ENCODE peak calls at places on chromosome 21, in four cellular contexts. R, F, S and H are unnamed samples.

GRCh38 chr21:29130234-29130993 is at the start of gene MAP3K7CL:
- DNase-seq in S (peak; percentile 99), R (no peak), F (no peak), H (peak; percentile 99)

GRCh38 chr21:28540514-28540913 is 452.2 kb downstream of the LTN1 start:
- DNase-seq in S (peak; percentile 54), R (no peak), F (no peak), H (no peak)

GRCh38 chr21:28393279-28393678 is 599.4 kb downstream of the LTN1 start:
- DNase-seq in S (no peak), F (peak; percentile 79), R (no peak), H (peak; percentile 84)

GRCh38 chr21:34670220-34670961 is 1.6 kb downstream of the CLIC6 start:
- DNase-seq in R (peak; percentile 69), F (peak; percentile 6), S (no peak), H (no peak)

GRCh38 chr21:34732388-34732821 is 63.6 kb downstream of the CLIC6 start:
- DNase-seq in S (no peak), R (no peak), F (no peak), H (no peak)

GRCh38 chr21:43297989-43298388 is 128.9 kb downstream of the SIK1 start:
- DNase-seq in R (no peak), S (no peak), F (no peak), H (no peak)

GRCh38 chr21:28636988-28637691 is 355.5 kb downstream of the LTN1 start:
- DNase-seq in F (peak; percentile 10), R (no peak), S (peak; percentile 65), H (no peak)

GRCh38 chr21:33029512-33029921 is 3.8 kb downstream of the OLIG2 start:
- DNase-seq in S (no peak), F (no peak), R (no peak), H (no peak)

GRCh38 chr21:43016728-43017127 is 42.4 kb downstream of the PKNOX1 start:
- DNase-seq in F (no peak), R (no peak), S (no peak), H (no peak)

GRCh38 chr21:43585924-43586411 is 73.3 kb downstream of the HSF2BP start:
- DNase-seq in R (no peak), S (peak; percentile 90), F (peak; percentile 67), H (peak; percentile 99)

GRCh38 chr21:28538987-28539622 is 453.6 kb downstream of the LTN1 start:
- DNase-seq in R (no peak), S (peak; percentile 68), F (no peak), H (no peak)

DNA sequence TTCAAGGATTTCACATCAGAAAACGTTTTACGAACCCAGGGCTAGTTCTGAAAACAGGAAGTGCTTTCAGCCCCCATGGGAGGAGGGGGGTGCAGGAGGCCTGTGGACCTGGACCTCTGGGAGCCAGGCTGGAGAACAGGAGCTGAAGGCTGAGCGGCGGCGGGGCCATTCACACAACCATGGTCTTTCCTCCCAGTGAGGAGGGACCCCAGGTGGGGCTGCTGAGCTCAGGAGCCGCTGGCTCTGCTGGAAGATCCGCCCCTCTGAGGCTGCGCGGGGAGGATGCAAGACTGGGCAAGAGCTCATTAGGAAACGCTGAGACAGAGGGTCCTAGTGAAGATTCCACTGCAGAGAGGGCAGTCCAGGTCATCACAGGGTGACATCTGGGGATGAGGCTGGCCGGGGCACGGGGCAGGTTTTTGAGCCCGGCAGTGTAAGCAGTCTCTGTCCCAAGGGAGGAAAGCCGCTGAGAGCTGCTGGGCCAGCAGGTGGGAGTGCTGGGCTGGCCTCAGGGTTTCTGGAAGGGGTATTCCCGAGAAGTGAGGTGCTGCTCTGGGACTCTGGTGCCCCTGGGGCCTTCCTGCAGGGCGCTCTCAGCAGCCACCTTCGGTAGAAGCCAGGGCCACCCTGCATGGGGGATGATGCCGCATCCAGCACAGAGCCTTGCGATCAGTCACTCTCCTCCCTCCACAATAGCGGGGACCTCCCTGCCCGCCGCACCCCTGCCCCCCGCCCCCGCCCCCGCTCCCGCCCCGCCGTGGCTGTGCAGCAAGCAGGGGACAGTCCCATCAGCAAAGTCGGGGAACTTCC is 7.5 kb downstream of the MX2 start:
- DNase-seq in F (no peak), R (peak; percentile 68), S (no peak), H (no peak)
- TF ChIP-seq CTCF in F (no peak), R (no peak), S (peak; percentile 29), H (peak; percentile 38)

DNA sequence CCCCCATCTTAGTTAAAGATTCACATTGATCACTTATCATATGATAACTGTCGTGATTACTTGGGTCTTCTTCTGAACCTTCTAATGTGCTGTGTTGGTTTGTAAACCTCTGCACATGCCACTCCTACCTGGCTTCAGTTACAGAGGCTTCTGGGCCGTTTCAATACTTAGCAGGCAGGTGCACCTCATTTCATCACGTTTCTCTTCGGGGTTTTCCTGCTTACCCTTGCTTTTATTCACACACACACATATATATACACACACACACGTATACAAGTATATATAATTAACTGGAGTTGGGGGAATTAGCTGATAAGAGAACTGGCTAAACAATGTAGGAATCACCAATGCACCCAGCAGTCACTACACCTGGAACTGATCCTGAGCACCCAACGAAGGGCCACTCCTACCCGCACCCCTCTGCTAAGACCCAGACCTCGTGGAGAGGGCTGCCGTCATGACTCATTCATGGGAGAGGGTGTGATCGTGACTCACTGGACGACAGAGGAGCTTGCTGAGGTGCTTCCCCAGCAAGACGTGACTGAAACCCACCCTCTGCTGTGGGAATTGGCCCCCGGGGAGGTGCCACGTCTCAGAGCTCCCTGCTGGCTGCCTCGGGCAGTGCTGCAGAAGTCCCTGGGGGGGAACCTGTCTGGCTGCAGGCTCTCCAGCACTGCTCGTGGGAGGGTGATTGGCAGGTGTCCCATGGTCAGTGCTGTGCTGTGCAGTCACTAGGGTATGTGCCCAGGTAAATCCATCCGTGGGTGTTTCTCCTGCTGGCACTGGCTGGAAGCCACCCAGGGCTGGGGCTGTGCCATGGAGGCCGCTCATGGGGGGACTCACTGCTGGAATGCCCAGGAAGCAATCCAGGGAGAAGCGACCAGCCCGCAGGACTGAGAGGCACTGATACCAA is 166.6 kb downstream of the DYRK1A start:
- DNase-seq in F (peak; percentile 47), S (no peak), R (peak; percentile 38), H (no peak)
- TF ChIP-seq CTCF in F (no peak), S (peak; percentile 4), R (no peak), H (peak; percentile 30)

GRCh38 chr21:45699251-45699942 is 55.9 kb downstream of the PCBP3 start:
- DNase-seq in R (no peak), S (no peak), F (no peak), H (no peak)

GRCh38 chr21:45699966-45700365 is 56.4 kb downstream of the PCBP3 start:
- DNase-seq in R (no peak), F (no peak), S (no peak), H (no peak)

GRCh38 chr21:45700461-45700860 is 56.9 kb downstream of the PCBP3 start:
- DNase-seq in F (no peak), R (no peak), S (no peak), H (no peak)

GRCh38 chr21:45698493-45698947 is 55.0 kb downstream of the PCBP3 start:
- DNase-seq in F (no peak), R (no peak), S (peak; percentile 55), H (no peak)

GRCh38 chr21:45695086-45695485 is 51.6 kb downstream of the PCBP3 start:
- DNase-seq in F (no peak), S (no peak), R (no peak), H (no peak)
- TF ChIP-seq CTCF in F (no peak), S (no peak), R (no peak), H (peak; percentile 22)

DNA sequence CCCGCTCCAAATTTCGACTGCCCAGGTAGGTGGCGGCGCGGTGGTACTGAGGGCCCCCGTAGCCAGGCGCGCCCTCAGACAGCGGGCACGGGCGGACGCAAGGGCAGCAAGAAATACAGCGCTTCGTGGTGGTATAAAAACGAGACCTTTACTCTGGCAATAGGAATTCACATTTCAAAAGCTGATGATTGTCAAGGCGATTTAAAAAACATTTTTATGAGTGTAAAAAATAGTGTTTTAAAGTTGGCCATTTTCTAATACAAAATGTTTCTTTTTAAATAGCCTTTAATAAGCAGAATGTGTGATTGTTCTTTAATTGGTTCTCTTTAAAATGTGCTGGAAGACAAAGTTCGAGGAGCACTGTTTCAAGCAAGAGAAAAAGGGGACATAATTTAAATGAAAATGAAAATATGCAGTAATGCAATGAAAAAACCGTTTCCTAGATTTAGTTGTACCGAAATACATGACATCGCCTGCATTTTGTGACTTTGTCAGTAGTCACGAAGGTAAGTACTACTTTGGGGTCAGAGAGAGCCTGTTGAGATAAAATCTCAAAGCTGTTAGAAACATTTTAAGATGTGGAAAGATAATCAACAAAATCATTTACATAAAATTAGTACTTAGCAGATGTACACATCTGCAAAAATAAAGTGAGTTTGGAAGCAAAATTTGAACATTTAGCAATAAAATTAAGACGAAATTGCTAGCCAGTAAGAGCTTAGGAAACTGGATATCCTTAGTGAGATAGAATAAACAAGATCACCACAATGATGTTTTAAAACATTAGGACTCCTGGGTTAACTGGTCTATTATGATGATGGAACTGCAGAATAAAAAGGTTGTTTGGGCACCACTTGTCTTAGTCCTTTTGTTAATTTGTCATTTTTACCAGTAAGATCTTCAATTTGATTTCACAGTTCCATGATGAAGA is 1.1 kb upstream of the PSMG1 start:
- DNase-seq in S (no peak), F (no peak), R (no peak), H (no peak)
- TF ChIP-seq CTCF in S (no peak), F (no peak), R (no peak), H (no peak)

DNA sequence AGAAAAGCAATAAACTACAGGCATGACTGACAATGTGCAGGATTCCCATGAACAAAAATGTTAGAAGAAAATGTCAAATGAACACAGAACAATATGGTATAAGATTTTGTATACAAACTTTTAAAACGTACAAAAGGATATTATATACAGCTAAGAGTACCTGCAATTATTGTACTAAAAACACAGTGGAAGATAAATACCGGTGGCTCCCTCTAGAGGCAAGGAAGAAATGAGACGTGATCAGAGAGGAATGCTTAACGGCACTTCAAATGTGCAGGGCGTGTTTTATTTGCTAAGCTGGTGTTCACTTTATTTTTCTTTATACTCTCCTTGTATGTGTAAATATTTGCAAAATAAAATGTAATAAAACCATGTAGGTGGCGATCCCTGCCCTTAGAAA is 191.8 kb upstream of the SAMSN1 start:
- DNase-seq in R (peak; percentile 9), F (peak; percentile 48), S (no peak), H (peak; percentile 25)
- TF ChIP-seq CTCF in R (peak; percentile 44), F (peak; percentile 27), S (peak; percentile 32), H (peak; percentile 79)